ENCODE peak calls at places on chromosome 7, in five cellular contexts. One of them, this sample, is unnamed.

GRCh38 chr7:13044309-13044708 is 356.9 kb downstream of the ARL4A start:
- DNase-seq in omental fat pad: no peak
- DNase-seq in left ventricle myocardium inferior: no peak
- DNase-seq in HFF-Myc: no peak
- DNase-seq in chondrocyte: no peak
- DNase-seq in this sample: no peak

GRCh38 chr7:92785923-92786322 is 50.5 kb downstream of the CDK6 start:
- DNase-seq in omental fat pad: no peak
- DNase-seq in HFF-Myc: no peak
- DNase-seq in chondrocyte: no peak
- DNase-seq in left ventricle myocardium inferior: no peak
- DNase-seq in this sample: no peak

GRCh38 chr7:156889089-156889488 is 3.9 kb downstream of the LMBR1 start:
- DNase-seq in chondrocyte: no peak
- DNase-seq in omental fat pad: no peak
- DNase-seq in HFF-Myc: no peak
- DNase-seq in left ventricle myocardium inferior: no peak
- DNase-seq in this sample: no peak

GRCh38 chr7:2024227-2024918 is 208.4 kb downstream of the MAD1L1 start:
- DNase-seq in chondrocyte: peak; percentile 30
- DNase-seq in HFF-Myc: no peak
- DNase-seq in left ventricle myocardium inferior: peak; percentile 11
- DNase-seq in omental fat pad: no peak
- DNase-seq in this sample: peak; percentile 48

GRCh38 chr7:126799541-126799940 is 453.2 kb downstream of the GRM8 start:
- DNase-seq in omental fat pad: no peak
- DNase-seq in left ventricle myocardium inferior: no peak
- DNase-seq in chondrocyte: no peak
- DNase-seq in HFF-Myc: no peak
- DNase-seq in this sample: no peak

GRCh38 chr7:2387897-2388636 is 15.3 kb upstream of the CHST12 start:
- DNase-seq in chondrocyte: no peak
- DNase-seq in omental fat pad: no peak
- DNase-seq in HFF-Myc: no peak
- DNase-seq in left ventricle myocardium inferior: peak; percentile 54
- DNase-seq in this sample: no peak

GRCh38 chr7:140577656-140578055 is 63.0 kb downstream of the DENND2A start:
- DNase-seq in left ventricle myocardium inferior: no peak
- DNase-seq in HFF-Myc: no peak
- DNase-seq in chondrocyte: no peak
- DNase-seq in omental fat pad: no peak
- DNase-seq in this sample: no peak

GRCh38 chr7:140039071-140039470 is 23.7 kb downstream of the PARP12 start:
- DNase-seq in HFF-Myc: no peak
- DNase-seq in chondrocyte: no peak
- DNase-seq in omental fat pad: no peak
- DNase-seq in left ventricle myocardium inferior: no peak
- DNase-seq in this sample: no peak

GRCh38 chr7:36638586-36639265 is 85.6 kb downstream of the AOAH start:
- DNase-seq in HFF-Myc: no peak
- DNase-seq in omental fat pad: no peak
- DNase-seq in left ventricle myocardium inferior: no peak
- DNase-seq in chondrocyte: no peak
- DNase-seq in this sample: no peak

GRCh38 chr7:150465414-150465813 is 15.0 kb downstream of the GIMAP8 start:
- DNase-seq in left ventricle myocardium inferior: no peak
- DNase-seq in HFF-Myc: no peak
- DNase-seq in chondrocyte: no peak
- DNase-seq in omental fat pad: no peak
- DNase-seq in this sample: no peak

GRCh38 chr7:138981332-138982203 is at the start of gene KIAA1549:
- DNase-seq in HFF-Myc: no peak
- DNase-seq in left ventricle myocardium inferior: peak; percentile 67
- DNase-seq in omental fat pad: no peak
- DNase-seq in chondrocyte: no peak
- DNase-seq in this sample: peak; percentile 71

GRCh38 chr7:34320412-34320811 is 337.6 kb upstream of the NPSR1 start:
- DNase-seq in omental fat pad: no peak
- DNase-seq in chondrocyte: no peak
- DNase-seq in left ventricle myocardium inferior: no peak
- DNase-seq in HFF-Myc: no peak
- DNase-seq in this sample: no peak

GRCh38 chr7:25851332-25852248 is 300.4 kb upstream of the NFE2L3 start:
- DNase-seq in left ventricle myocardium inferior: peak; percentile 79
- DNase-seq in chondrocyte: no peak
- DNase-seq in HFF-Myc: no peak
- DNase-seq in omental fat pad: peak; percentile 74
- DNase-seq in this sample: peak; percentile 79

GRCh38 chr7:135799881-135800280 is 51.3 kb upstream of the FAM180A start:
- DNase-seq in omental fat pad: no peak
- DNase-seq in left ventricle myocardium inferior: no peak
- DNase-seq in chondrocyte: no peak
- DNase-seq in HFF-Myc: no peak
- DNase-seq in this sample: no peak

GRCh38 chr7:2255145-2256139 is 13.4 kb downstream of the NUDT1 start:
- DNase-seq in omental fat pad: no peak
- DNase-seq in chondrocyte: no peak
- DNase-seq in HFF-Myc: no peak
- DNase-seq in left ventricle myocardium inferior: no peak
- DNase-seq in this sample: no peak

GRCh38 chr7:77455334-77455733 is 39.2 kb upstream of the GSAP start:
- DNase-seq in omental fat pad: no peak
- DNase-seq in HFF-Myc: peak; percentile 52
- DNase-seq in left ventricle myocardium inferior: peak; percentile 55
- DNase-seq in chondrocyte: no peak
- DNase-seq in this sample: peak; percentile 74

GRCh38 chr7:32154797-32155196 is 84.6 kb upstream of the PDE1C start:
- DNase-seq in HFF-Myc: no peak
- DNase-seq in chondrocyte: no peak
- DNase-seq in left ventricle myocardium inferior: peak; percentile 71
- DNase-seq in omental fat pad: no peak
- DNase-seq in this sample: peak; percentile 69

GRCh38 chr7:2038876-2039728 is 193.6 kb downstream of the MAD1L1 start:
- DNase-seq in omental fat pad: no peak
- DNase-seq in HFF-Myc: no peak
- DNase-seq in left ventricle myocardium inferior: peak; percentile 9
- DNase-seq in chondrocyte: peak; percentile 28
- DNase-seq in this sample: no peak

GRCh38 chr7:38178695-38179344 is 775 bp downstream of the STARD3NL start:
- DNase-seq in left ventricle myocardium inferior: no peak
- DNase-seq in omental fat pad: no peak
- DNase-seq in chondrocyte: no peak
- DNase-seq in HFF-Myc: no peak
- DNase-seq in this sample: no peak

GRCh38 chr7:28013019-28013418 is 167.6 kb downstream of the JAZF1 start:
- DNase-seq in left ventricle myocardium inferior: no peak
- DNase-seq in omental fat pad: no peak
- DNase-seq in HFF-Myc: no peak
- DNase-seq in chondrocyte: no peak
- DNase-seq in this sample: no peak

GRCh38 chr7:99997545-99998137 is 17.8 kb upstream of the ZKSCAN1 start:
- DNase-seq in chondrocyte: no peak
- DNase-seq in omental fat pad: no peak
- DNase-seq in HFF-Myc: no peak
- DNase-seq in left ventricle myocardium inferior: peak; percentile 55
- DNase-seq in this sample: peak; percentile 69

GRCh38 chr7:41517771-41518170 is 185.1 kb downstream of the INHBA start:
- DNase-seq in omental fat pad: no peak
- DNase-seq in HFF-Myc: no peak
- DNase-seq in left ventricle myocardium inferior: no peak
- DNase-seq in chondrocyte: no peak
- DNase-seq in this sample: no peak

GRCh38 chr7:120582916-120583315 is 275.0 kb downstream of the TSPAN12 start:
- DNase-seq in omental fat pad: no peak
- DNase-seq in HFF-Myc: no peak
- DNase-seq in chondrocyte: no peak
- DNase-seq in left ventricle myocardium inferior: no peak
- DNase-seq in this sample: no peak

GRCh38 chr7:131527462-131527861 is 29.0 kb downstream of the PODXL start:
- DNase-seq in chondrocyte: no peak
- DNase-seq in omental fat pad: peak; percentile 8
- DNase-seq in HFF-Myc: no peak
- DNase-seq in left ventricle myocardium inferior: no peak
- DNase-seq in this sample: no peak

DNA sequence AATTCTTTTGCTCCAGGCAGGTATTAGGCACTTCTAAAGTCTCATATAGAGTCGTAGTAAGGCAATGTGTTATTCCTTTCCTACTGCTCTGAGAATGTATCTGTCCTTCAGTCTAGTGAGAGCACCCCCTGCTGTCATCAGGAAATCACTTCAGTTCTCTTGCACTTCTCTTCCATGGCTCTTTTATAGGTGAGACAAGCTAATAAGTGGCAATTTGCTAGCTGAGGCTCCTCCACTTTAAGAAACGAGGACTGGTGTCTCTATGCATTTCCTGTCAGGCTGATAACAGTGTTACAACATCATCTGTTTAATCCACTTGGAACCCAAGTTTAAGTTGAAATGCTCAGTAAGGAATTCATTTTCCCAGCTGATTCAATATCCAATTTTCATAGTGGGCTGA is 350.6 kb downstream of the TFEC start:
- DNase-seq in left ventricle myocardium inferior: no peak
- DNase-seq in omental fat pad: no peak
- DNase-seq in chondrocyte: no peak
- DNase-seq in HFF-Myc: no peak
- DNase-seq in this sample: no peak
- TF ChIP-seq CTCF in left ventricle myocardium inferior: peak; percentile 47
- TF ChIP-seq CTCF in omental fat pad: no peak
- TF ChIP-seq CTCF in chondrocyte: peak; percentile 77
- TF ChIP-seq CTCF in HFF-Myc: peak; percentile 41
- TF ChIP-seq CTCF in this sample: peak; percentile 21

GRCh38 chr7:79175390-79175789 is 278.1 kb downstream of the MAGI2 start:
- DNase-seq in omental fat pad: no peak
- DNase-seq in left ventricle myocardium inferior: no peak
- DNase-seq in chondrocyte: no peak
- DNase-seq in HFF-Myc: no peak
- DNase-seq in this sample: no peak

GRCh38 chr7:79180533-79180932 is 272.9 kb downstream of the MAGI2 start:
- DNase-seq in chondrocyte: no peak
- DNase-seq in HFF-Myc: no peak
- DNase-seq in left ventricle myocardium inferior: no peak
- DNase-seq in omental fat pad: no peak
- DNase-seq in this sample: no peak

GRCh38 chr7:79182283-79182682 is 271.2 kb downstream of the MAGI2 start:
- DNase-seq in omental fat pad: no peak
- DNase-seq in HFF-Myc: peak; percentile 22
- DNase-seq in left ventricle myocardium inferior: no peak
- DNase-seq in chondrocyte: no peak
- DNase-seq in this sample: no peak

DNA sequence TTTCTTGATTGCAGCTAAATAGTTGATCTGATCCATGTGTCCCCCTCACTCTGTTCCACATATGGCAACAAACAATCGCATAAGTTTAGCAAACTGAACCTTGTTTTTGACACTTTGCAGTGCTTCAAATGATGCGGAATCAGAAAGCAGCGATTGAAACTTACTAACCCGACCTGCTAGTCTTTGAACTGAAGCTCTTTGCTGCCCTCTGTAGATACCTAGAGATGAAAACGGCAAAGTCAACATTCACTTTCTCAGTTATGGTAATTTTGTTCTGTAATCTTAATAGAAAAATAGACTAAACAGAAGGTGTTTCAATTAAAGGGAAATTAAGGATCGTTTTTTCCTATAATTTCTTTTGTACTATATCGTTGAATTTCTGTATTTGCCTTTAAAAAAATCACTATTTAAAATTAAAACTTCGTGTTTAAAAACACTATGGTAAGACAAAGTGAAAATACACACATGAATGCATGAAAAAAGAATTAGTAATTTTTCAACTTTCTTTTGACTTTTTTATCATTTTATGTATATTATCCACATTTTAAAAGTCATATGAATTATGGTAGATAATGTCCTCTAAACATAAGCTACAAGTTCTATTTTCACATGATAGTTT is 276.5 kb downstream of the MAGI2 start:
- DNase-seq in left ventricle myocardium inferior: no peak
- DNase-seq in HFF-Myc: peak; percentile 61
- DNase-seq in omental fat pad: no peak
- DNase-seq in chondrocyte: no peak
- DNase-seq in this sample: no peak
- TF ChIP-seq CTCF in left ventricle myocardium inferior: peak; percentile 62
- TF ChIP-seq CTCF in HFF-Myc: peak; percentile 62
- TF ChIP-seq CTCF in omental fat pad: no peak
- TF ChIP-seq CTCF in chondrocyte: peak; percentile 88
- TF ChIP-seq CTCF in this sample: peak; percentile 60

DNA sequence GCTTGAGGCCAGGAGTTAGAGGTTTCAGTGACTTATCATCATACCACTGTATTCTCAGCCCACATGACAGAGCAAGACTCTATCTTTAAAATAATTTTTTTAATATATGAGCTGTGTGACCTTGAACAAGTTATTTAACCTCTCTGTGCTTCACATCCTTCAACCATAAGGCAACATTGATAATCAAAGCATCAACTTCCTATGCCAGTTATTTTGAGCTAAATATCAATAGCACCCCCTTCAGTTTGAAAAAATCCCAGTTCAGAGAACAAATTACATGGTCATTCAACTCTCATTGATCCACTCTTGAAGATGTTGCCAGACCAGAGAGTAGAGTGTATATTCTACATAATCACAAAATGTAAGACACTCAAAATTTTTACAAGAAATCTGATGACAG is 53.0 kb downstream of the ASNS start:
- DNase-seq in HFF-Myc: no peak
- DNase-seq in chondrocyte: no peak
- DNase-seq in omental fat pad: no peak
- DNase-seq in left ventricle myocardium inferior: no peak
- DNase-seq in this sample: no peak
- TF ChIP-seq CTCF in HFF-Myc: no peak
- TF ChIP-seq CTCF in chondrocyte: peak; percentile 27
- TF ChIP-seq CTCF in omental fat pad: no peak
- TF ChIP-seq CTCF in left ventricle myocardium inferior: no peak
- TF ChIP-seq CTCF in this sample: no peak

GRCh38 chr7:16433568-16434122 is 12.3 kb upstream of the CRPPA start:
- DNase-seq in omental fat pad: no peak
- DNase-seq in HFF-Myc: no peak
- DNase-seq in chondrocyte: no peak
- DNase-seq in left ventricle myocardium inferior: no peak
- DNase-seq in this sample: no peak

GRCh38 chr7:16430133-16430532 is 8.8 kb upstream of the CRPPA start:
- DNase-seq in HFF-Myc: no peak
- DNase-seq in omental fat pad: no peak
- DNase-seq in chondrocyte: no peak
- DNase-seq in left ventricle myocardium inferior: no peak
- DNase-seq in this sample: no peak

GRCh38 chr7:16428672-16429071 is 7.3 kb upstream of the CRPPA start:
- DNase-seq in omental fat pad: no peak
- DNase-seq in left ventricle myocardium inferior: no peak
- DNase-seq in HFF-Myc: peak; percentile 73
- DNase-seq in chondrocyte: no peak
- DNase-seq in this sample: no peak

GRCh38 chr7:16431646-16432424 is 10.5 kb upstream of the CRPPA start:
- DNase-seq in chondrocyte: no peak
- DNase-seq in HFF-Myc: no peak
- DNase-seq in omental fat pad: no peak
- DNase-seq in left ventricle myocardium inferior: no peak
- DNase-seq in this sample: no peak

DNA sequence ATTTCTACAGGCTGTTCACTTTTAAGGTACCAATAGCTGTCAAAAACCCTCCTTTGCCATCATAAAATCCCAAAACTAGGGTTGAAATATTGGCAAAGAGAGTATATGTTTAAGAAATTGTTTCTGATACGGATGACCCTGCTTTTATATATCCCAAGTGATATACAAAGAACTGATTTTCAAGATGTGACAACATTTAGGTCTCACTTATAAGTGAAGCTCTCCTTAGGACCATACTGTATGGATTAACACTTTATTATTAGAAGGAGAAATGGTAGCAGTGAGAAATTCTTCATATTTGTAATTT is 11.0 kb upstream of the CRPPA start:
- DNase-seq in omental fat pad: no peak
- DNase-seq in left ventricle myocardium inferior: no peak
- DNase-seq in HFF-Myc: no peak
- DNase-seq in chondrocyte: no peak
- DNase-seq in this sample: no peak
- TF ChIP-seq CTCF in omental fat pad: no peak
- TF ChIP-seq CTCF in left ventricle myocardium inferior: peak; percentile 3
- TF ChIP-seq CTCF in HFF-Myc: no peak
- TF ChIP-seq CTCF in chondrocyte: peak; percentile 8
- TF ChIP-seq CTCF in this sample: no peak